ENCODE peak calls at places on chromosomes 16 and 17, in seven cellular contexts. M, D, Q, K, E, O and X are unnamed samples.

GRCh38 chr17:49691086-49691676 is 13.3 kb upstream of the SPOP start:
- DNase-seq in Q (peak), K (no peak), O (no peak), E (no peak), D (no peak), M (peak), X (peak)

GRCh38 chr17:57295526-57296023 is 39.3 kb downstream of the MSI2 start:
- DNase-seq in D (peak), O (no peak), M (no peak), K (peak), E (no peak), Q (no peak), X (no peak)

GRCh38 chr17:77581480-77581879 is 377.0 kb upstream of the TNRC6C start:
- DNase-seq in M (no peak), D (no peak), O (no peak), K (no peak), Q (no peak), E (no peak), X (no peak)

GRCh38 chr17:76909971-76910760 is 42.0 kb downstream of the MGAT5B start:
- DNase-seq in E (peak), D (no peak), M (no peak), O (peak), Q (peak), K (no peak), X (no peak)

GRCh38 chr17:9217151-9218067 is 196.1 kb downstream of the NTN1 start:
- DNase-seq in D (no peak), K (no peak), Q (peak), O (no peak), E (no peak), M (no peak), X (no peak)

GRCh38 chr16:80784951-80785350 is 19.4 kb downstream of the CDYL2 start:
- DNase-seq in Q (no peak), D (no peak), M (no peak), O (no peak), E (no peak), K (no peak), X (no peak)

GRCh38 chr17:70434536-70435490 is 265.5 kb downstream of the KCNJ2 start:
- DNase-seq in O (no peak), K (no peak), E (no peak), D (no peak), M (no peak), Q (no peak), X (no peak)

GRCh38 chr17:29060475-29060874 is 17.5 kb downstream of the PIPOX start:
- DNase-seq in Q (no peak), M (no peak), K (no peak), D (no peak), O (no peak), E (no peak), X (no peak)

GRCh38 chr17:76254275-76254674 is 10.9 kb upstream of the UBALD2 start:
- DNase-seq in K (no peak), D (no peak), Q (no peak), M (no peak), E (no peak), O (no peak), X (no peak)

GRCh38 chr17:8153550-8153956 is 1.3 kb upstream of the PER1 start:
- DNase-seq in O (peak), M (peak), D (no peak), K (no peak), E (peak), Q (peak), X (peak)

GRCh38 chr16:11312718-11313492 is 31.8 kb upstream of the PRM1 start:
- DNase-seq in E (no peak), K (no peak), D (no peak), O (peak), Q (peak), M (no peak), X (no peak)

GRCh38 chr17:74197801-74198200 is 5.7 kb upstream of the RPL38 start:
- DNase-seq in M (no peak), D (no peak), Q (no peak), O (no peak), K (no peak), E (no peak), X (no peak)

GRCh38 chr16:85733839-85734170 is 17.1 kb downstream of the C16orf74 start:
- DNase-seq in M (no peak), K (no peak), O (no peak), E (no peak), Q (no peak), D (no peak), X (no peak)

GRCh38 chr17:50026901-50027638 is 28.8 kb upstream of the ITGA3 start:
- DNase-seq in K (peak), E (peak), Q (peak), D (peak), M (no peak), O (peak), X (peak)

GRCh38 chr16:1746693-1747195 is 24.6 kb downstream of the NME3 start:
- DNase-seq in D (no peak), K (no peak), M (no peak), E (no peak), O (no peak), Q (no peak), X (no peak)

GRCh38 chr17:48981927-48982539 is 13.6 kb upstream of the GIP start:
- DNase-seq in Q (no peak), D (no peak), O (no peak), M (no peak), E (no peak), K (no peak), X (no peak)

GRCh38 chr17:50107790-50108414 is 12.8 kb downstream of the PDK2 start:
- DNase-seq in E (peak), K (no peak), M (no peak), O (no peak), D (no peak), Q (no peak), X (no peak)